ENCODE peak calls at places on chromosomes 13 and 19, in eight cellular contexts. Z is uterus; E is SK-MEL-5; R is activated naive CD4-positive, alpha-beta T cell treated with anti-CD3 and anti-CD28 coated beads, Interleukin-2, amount 50 U/mL, for 72 hours; T is T-helper 17 cell; N is posterior vena cava; D is cortex of kidney; K is fibroblast of the aortic adventitia. X is an unnamed sample.
A peak's percentile ranks its signal among the peaks of the same experiment; 100 is the strongest.

GRCh38 chr13:93727301-93728141 is 500.9 kb downstream of the GPC6 start:
- DNase-seq in Z (no peak), E (no peak), R (no peak), T (no peak), N (no peak), D (no peak), K (peak; percentile 53), X (no peak)

GRCh38 chr13:71460179-71460578 is 406.8 kb downstream of the DACH1 start:
- DNase-seq in Z (no peak), E (no peak), R (no peak), T (no peak), N (no peak), D (no peak), K (no peak), X (no peak)

GRCh38 chr19:16100524-16100923 is 11.2 kb upstream of the RAB8A start:
- DNase-seq in Z (no peak), E (no peak), R (no peak), T (no peak), N (no peak), D (no peak), K (no peak), X (no peak)

GRCh38 chr19:50925734-50926133 is 14.5 kb upstream of the KLK4 start:
- DNase-seq in Z (no peak), E (no peak), R (no peak), T (no peak), N (no peak), D (no peak), K (peak; percentile 16), X (no peak)

GRCh38 chr19:21698215-21698614 is 69.2 kb downstream of the ZNF100 start:
- DNase-seq in Z (no peak), E (peak; percentile 37), R (no peak), T (no peak), N (no peak), D (no peak), K (peak; percentile 6), X (peak; percentile 23)

GRCh38 chr13:72313546-72313945 is 413.9 kb downstream of the MZT1 start:
- DNase-seq in Z (no peak), E (no peak), R (no peak), T (no peak), N (no peak), D (no peak), K (no peak), X (no peak)

GRCh38 chr13:99231726-99232125 is 26.5 kb downstream of the GPR18 start:
- DNase-seq in Z (no peak), E (no peak), R (no peak), T (no peak), N (no peak), D (no peak), K (no peak), X (no peak)

GRCh38 chr13:113547248-113547971 is 37.1 kb upstream of the TFDP1 start:
- DNase-seq in Z (no peak), E (no peak), R (no peak), T (no peak), N (peak; percentile 69), D (no peak), K (peak; percentile 75), X (no peak)

GRCh38 chr19:49554701-49555181 is 25.6 kb downstream of the NOSIP start:
- DNase-seq in Z (peak; percentile 48), E (no peak), R (no peak), T (peak; percentile 41), N (no peak), D (no peak), K (no peak), X (no peak)

GRCh38 chr13:105878119-105878518 is 657.3 kb downstream of the EFNB2 start:
- DNase-seq in Z (no peak), E (no peak), R (no peak), T (no peak), N (no peak), D (no peak), K (no peak), X (no peak)

GRCh38 chr19:58361900-58362271 is 665 bp downstream of the ZNF497 start:
- DNase-seq in Z (no peak), E (peak; percentile 30), R (peak; percentile 56), T (no peak), N (peak; percentile 88), D (no peak), K (no peak), X (peak; percentile 68)

GRCh38 chr19:38263696-38264485 is 482 bp upstream of the SPINT2 start:
- DNase-seq in Z (no peak), E (no peak), R (peak; percentile 83), T (peak; percentile 77), N (peak; percentile 85), D (no peak), K (peak; percentile 46), X (peak; percentile 97)

GRCh38 chr19:33678796-33679195 is 57.0 kb downstream of the CHST8 start:
- DNase-seq in Z (no peak), E (peak; percentile 31), R (no peak), T (no peak), N (peak; percentile 31), D (no peak), K (no peak), X (no peak)

GRCh38 chr13:30679483-30680330 is 55.6 kb upstream of the ALOX5AP start:
- DNase-seq in Z (no peak), E (peak; percentile 63), R (peak; percentile 22), T (no peak), N (no peak), D (no peak), K (peak; percentile 55), X (peak; percentile 29)

GRCh38 chr13:114064516-114065140 is 67.8 kb downstream of the RASA3 start:
- DNase-seq in Z (peak; percentile 58), E (peak; percentile 99), R (no peak), T (no peak), N (no peak), D (no peak), K (peak; percentile 61), X (no peak)

GRCh38 chr13:109509154-109509905 is 277.1 kb downstream of the IRS2 start:
- DNase-seq in Z (no peak), E (no peak), R (no peak), T (no peak), N (no peak), D (no peak), K (peak; percentile 1), X (peak; percentile 41)

GRCh38 chr19:7618771-7619510 is 10.4 kb downstream of the XAB2 start:
- DNase-seq in Z (no peak), E (no peak), R (no peak), T (no peak), N (no peak), D (no peak), K (peak; percentile 5), X (no peak)

GRCh38 chr13:49678172-49678914 is 12.9 kb downstream of the EBPL start:
- DNase-seq in Z (no peak), E (no peak), R (no peak), T (no peak), N (no peak), D (no peak), K (no peak), X (no peak)

GRCh38 chr13:110197041-110197440 is 109.9 kb downstream of the COL4A1 start:
- DNase-seq in Z (no peak), E (no peak), R (no peak), T (no peak), N (no peak), D (no peak), K (no peak), X (peak; percentile 39)

GRCh38 chr13:78410164-78410563 is 193.2 kb downstream of the POU4F1 start:
- DNase-seq in Z (no peak), E (no peak), R (no peak), T (no peak), N (no peak), D (no peak), K (no peak), X (no peak)